ENCODE peak calls at places on chromosomes 13 and 19, in four cellular contexts. K is CD8-positive, alpha-beta T cell; J is ascending aorta; N is cardiac fibroblast. H is an unnamed sample.

GRCh38 chr19:41000310-41000737 is 9.2 kb downstream of the CYP2B6 start:
- DNase-seq in K (no peak), J (no peak), N (peak; percentile 11), H (no peak)

GRCh38 chr19:17281391-17282304 is at the start of gene ANKLE1:
- DNase-seq in K (no peak), J (no peak), N (no peak), H (no peak)

GRCh38 chr13:21606251-21606650 is 2.3 kb upstream of the MICU2 start:
- DNase-seq in K (no peak), J (no peak), N (no peak), H (no peak)

GRCh38 chr19:13526552-13526951 is 20.3 kb upstream of the CACNA1A start:
- DNase-seq in K (no peak), J (no peak), N (peak; percentile 19), H (no peak)

GRCh38 chr13:91768746-91769145 is 370.3 kb downstream of the GPC5 start:
- DNase-seq in K (no peak), J (no peak), N (no peak), H (no peak)

GRCh38 chr19:23281663-23282276 is 31.6 kb upstream of the ZNF724 start:
- DNase-seq in K (no peak), J (no peak), N (no peak), H (no peak)

GRCh38 chr13:29702912-29703351 is 107.4 kb upstream of the SLC7A1 start:
- DNase-seq in K (no peak), J (no peak), N (peak; percentile 89), H (peak; percentile 32)

GRCh38 chr13:90623318-90624011 is 724.0 kb upstream of the MIR17HG start:
- DNase-seq in K (no peak), J (no peak), N (peak; percentile 6), H (no peak)

GRCh38 chr19:6204212-6204611 is 68.7 kb downstream of the ACSBG2 start:
- DNase-seq in K (no peak), J (no peak), N (peak; percentile 53), H (peak; percentile 9)

GRCh38 chr13:108326318-108326717 is 56.8 kb downstream of the TNFSF13B start:
- DNase-seq in K (no peak), J (no peak), N (no peak), H (no peak)

GRCh38 chr13:20525144-20525600 is 485 bp downstream of the CRYL1 start:
- DNase-seq in K (no peak), J (peak; percentile 70), N (peak; percentile 20), H (no peak)

GRCh38 chr13:75869981-75870380 is 233.9 kb downstream of the LMO7 start:
- DNase-seq in K (no peak), J (no peak), N (no peak), H (no peak)

GRCh38 chr13:94711561-94712286 is 621 bp downstream of the SOX21 start:
- DNase-seq in K (no peak), J (no peak), N (peak; percentile 36), H (peak; percentile 99)

GRCh38 chr19:2180114-2180513 is 16.4 kb downstream of the DOT1L start:
- DNase-seq in K (no peak), J (no peak), N (no peak), H (no peak)

GRCh38 chr13:73138276-73138950 is 79.6 kb downstream of the KLF5 start:
- DNase-seq in K (no peak), J (no peak), N (peak; percentile 36), H (no peak)

GRCh38 chr19:11451327-11451941 is 16.0 kb downstream of the PRKCSH start:
- DNase-seq in K (no peak), J (no peak), N (no peak), H (no peak)

GRCh38 chr13:25971499-25972145 is 80.2 kb downstream of the SHISA2 start:
- DNase-seq in K (peak; percentile 6), J (no peak), N (no peak), H (no peak)

H was measured in GOT3.